ENCODE peak calls at places on chromosomes 1 and 21, in nine cellular contexts. U is cerebellum; H is LoVo; Z is left ventricle myocardium inferior; L is sciatic nerve; X is tibial nerve; I is effector CD4-positive, alpha-beta T cell; M is G401; E is stimulated activated CD8-positive, alpha-beta memory T cell treated with anti-CD3 and anti-CD28 coated beads, Interleukin-2, amount 100 ng/mL, for 1 hour. J is an unnamed sample.

GRCh38 chr1:156486421-156487344 is 13.9 kb downstream of the MEF2D start:
- DNase-seq in U (peak), H (no peak), Z (no peak), L (no peak), X (no peak), I (no peak), M (peak), E (no peak), J (no peak)

GRCh38 chr1:225440380-225440957 is 12.6 kb upstream of the LBR start:
- DNase-seq in U (no peak), H (no peak), Z (no peak), L (no peak), X (no peak), I (no peak), M (no peak), E (no peak), J (no peak)

GRCh38 chr1:3352952-3353331 is 101.5 kb upstream of the ARHGEF16 start:
- DNase-seq in U (no peak), H (no peak), Z (peak), L (peak), X (no peak), I (no peak), M (no peak), E (no peak), J (no peak)

GRCh38 chr1:210669951-210670350 is 341.2 kb downstream of the HHAT start:
- DNase-seq in U (peak), H (no peak), Z (no peak), L (no peak), X (no peak), I (no peak), M (peak), E (no peak), J (peak)

GRCh38 chr21:33541105-33541711 is 709 bp downstream of the GART start:
- DNase-seq in U (no peak), H (peak), Z (no peak), L (no peak), X (no peak), I (no peak), M (no peak), E (no peak), J (no peak)

GRCh38 chr1:24107462-24108225 is 4.3 kb downstream of the MYOM3 start:
- DNase-seq in U (no peak), H (no peak), Z (no peak), L (no peak), X (no peak), I (no peak), M (no peak), E (no peak), J (no peak)

GRCh38 chr1:25066731-25067520 is 136.8 kb upstream of the RUNX3 start:
- DNase-seq in U (no peak), H (no peak), Z (no peak), L (no peak), X (no peak), I (no peak), M (no peak), E (no peak), J (no peak)

GRCh38 chr1:152513081-152513480 is 1.2 kb upstream of the CRCT1 start:
- DNase-seq in U (no peak), H (no peak), Z (no peak), L (no peak), X (no peak), I (no peak), M (no peak), E (no peak), J (no peak)

GRCh38 chr1:228798047-228798446 is 62.8 kb downstream of the RHOU start:
- DNase-seq in U (no peak), H (no peak), Z (no peak), L (no peak), X (no peak), I (no peak), M (no peak), E (no peak), J (no peak)

GRCh38 chr1:221097479-221098281 is 218.4 kb downstream of the HLX start:
- DNase-seq in U (no peak), H (no peak), Z (no peak), L (no peak), X (peak), I (no peak), M (no peak), E (no peak), J (no peak)

GRCh38 chr1:21268281-21269239 is 21.7 kb downstream of the ECE1 start:
- DNase-seq in U (peak), H (peak), Z (no peak), L (no peak), X (no peak), I (no peak), M (peak), E (no peak), J (peak)

GRCh38 chr1:91684599-91685196 is 184.0 kb downstream of the CDC7 start:
- DNase-seq in U (no peak), H (no peak), Z (no peak), L (no peak), X (no peak), I (no peak), M (no peak), E (no peak), J (no peak)

GRCh38 chr1:51443555-51443954 is 75.5 kb downstream of the EPS15 start:
- DNase-seq in U (no peak), H (no peak), Z (no peak), L (no peak), X (no peak), I (no peak), M (no peak), E (no peak), J (no peak)

GRCh38 chr1:50973875-50974617 is 4.0 kb downstream of the CDKN2C start:
- DNase-seq in U (no peak), H (no peak), Z (no peak), L (no peak), X (no peak), I (no peak), M (no peak), E (no peak), J (no peak)

GRCh38 chr1:215081566-215082531 is 688 bp upstream of the KCNK2 start:
- DNase-seq in U (no peak), H (no peak), Z (no peak), L (peak), X (no peak), I (no peak), M (no peak), E (no peak), J (no peak)

GRCh38 chr1:21651214-21652042 is 17.7 kb downstream of the RAP1GAP start:
- DNase-seq in U (peak), H (peak), Z (no peak), L (peak), X (no peak), I (peak), M (no peak), E (peak), J (no peak)

GRCh38 chr1:22819391-22819790 is 108.8 kb downstream of the EPHB2 start:
- DNase-seq in U (no peak), H (no peak), Z (no peak), L (no peak), X (no peak), I (no peak), M (no peak), E (no peak), J (no peak)

GRCh38 chr21:42781981-42782722 is 97.2 kb downstream of the WDR4 start:
- DNase-seq in U (peak), H (no peak), Z (no peak), L (no peak), X (no peak), I (no peak), M (peak), E (no peak), J (no peak)

GRCh38 chr1:220487297-220487820 is 40.6 kb upstream of the MARK1 start:
- DNase-seq in U (no peak), H (peak), Z (no peak), L (no peak), X (no peak), I (no peak), M (no peak), E (no peak), J (no peak)

GRCh38 chr1:224212618-224213037 is 29.6 kb downstream of the DEGS1 start:
- DNase-seq in U (no peak), H (no peak), Z (no peak), L (no peak), X (no peak), I (no peak), M (no peak), E (no peak), J (no peak)

GRCh38 chr1:153371231-153371630 is 4.2 kb downstream of the S100A12 start:
- DNase-seq in U (no peak), H (no peak), Z (no peak), L (no peak), X (no peak), I (no peak), M (no peak), E (no peak), J (peak)

GRCh38 chr21:46052703-46053651 is 44.9 kb upstream of the COL6A2 start:
- DNase-seq in U (no peak), H (peak), Z (no peak), L (peak), X (no peak), I (no peak), M (no peak), E (no peak), J (peak)

GRCh38 chr21:26881504-26882228 is 36.5 kb upstream of the ADAMTS1 start:
- DNase-seq in U (no peak), H (no peak), Z (no peak), L (no peak), X (no peak), I (no peak), M (peak), E (no peak), J (no peak)

J was measured in coronary artery.